ENCODE peak calls at places on chromosomes 16 and 17, in nine cellular contexts. F is HepG2, K is ovary, D is A549, Z is H1, A is SK-N-SH, S is sigmoid colon, R is upper lobe of left lung, Q is tibial nerve. H is an unnamed sample.

GRCh38 chr17:10127819-10128375 is 70.5 kb downstream of the GAS7 start:
- DNase-seq in F (no peak), K (peak), D (no peak), Z (no peak), A (no peak), S (peak), R (peak), Q (peak), H (peak)

GRCh38 chr17:28743243-28744103 is at the start of gene TRAF4:
- DNase-seq in F (peak), K (peak), D (peak), Z (peak), A (peak), S (peak), R (peak), Q (peak), H (peak)

GRCh38 chr16:86231321-86231995 is 278.9 kb upstream of the FOXF1 start:
- DNase-seq in F (no peak), K (no peak), D (no peak), Z (peak), A (no peak), S (peak), R (no peak), Q (no peak), H (no peak)

GRCh38 chr17:79349506-79350400 is 261.1 kb downstream of the RBFOX3 start:
- DNase-seq in F (no peak), K (no peak), D (no peak), Z (no peak), A (no peak), S (no peak), R (no peak), Q (no peak), H (no peak)

GRCh38 chr16:87762071-87762571 is 3.7 kb downstream of the KLHDC4 start:
- DNase-seq in F (no peak), K (no peak), D (no peak), Z (no peak), A (no peak), S (no peak), R (no peak), Q (no peak), H (no peak)

GRCh38 chr17:73552300-73553088 is 91.8 kb downstream of the SDK2 start:
- DNase-seq in F (no peak), K (no peak), D (no peak), Z (no peak), A (no peak), S (no peak), R (no peak), Q (no peak), H (no peak)

GRCh38 chr17:7437369-7437863 is 1.9 kb upstream of the FGF11 start:
- DNase-seq in F (no peak), K (peak), D (no peak), Z (no peak), A (no peak), S (no peak), R (no peak), Q (no peak), H (no peak)

GRCh38 chr16:86519649-86520316 is 9.5 kb downstream of the FOXF1 start:
- DNase-seq in F (peak), K (peak), D (peak), Z (peak), A (peak), S (peak), R (peak), Q (no peak), H (peak)

GRCh38 chr16:12271006-12271405 is 294.5 kb downstream of the SNX29 start:
- DNase-seq in F (peak), K (no peak), D (no peak), Z (peak), A (no peak), S (no peak), R (no peak), Q (no peak), H (no peak)

GRCh38 chr17:28385037-28385797 is 13.7 kb downstream of the SARM1 start:
- DNase-seq in F (no peak), K (no peak), D (no peak), Z (no peak), A (no peak), S (no peak), R (peak), Q (no peak), H (peak)

GRCh38 chr17:30379303-30380105 is 777 bp downstream of the CPD start:
- DNase-seq in F (no peak), K (peak), D (peak), Z (peak), A (peak), S (peak), R (peak), Q (no peak), H (peak)

GRCh38 chr16:8634991-8635736 is 13.7 kb downstream of the METTL22 start:
- DNase-seq in F (peak), K (no peak), D (peak), Z (peak), A (peak), S (peak), R (peak), Q (no peak), H (no peak)

GRCh38 chr16:31093132-31093703 is 1.4 kb downstream of the VKORC1 start:
- DNase-seq in F (peak), K (no peak), D (no peak), Z (peak), A (peak), S (no peak), R (no peak), Q (no peak), H (no peak)

GRCh38 chr16:68072038-68072695 is 13.0 kb upstream of the NFATC3 start:
- DNase-seq in F (no peak), K (peak), D (no peak), Z (peak), A (no peak), S (peak), R (peak), Q (peak), H (no peak)

GRCh38 chr17:18194804-18195203 is 11.2 kb downstream of the ALKBH5 start:
- DNase-seq in F (no peak), K (no peak), D (no peak), Z (no peak), A (no peak), S (no peak), R (no peak), Q (no peak), H (no peak)

GRCh38 chr17:39852239-39852638 is 11.9 kb downstream of the IKZF3 start:
- DNase-seq in F (no peak), K (no peak), D (no peak), Z (no peak), A (no peak), S (no peak), R (no peak), Q (no peak), H (no peak)

GRCh38 chr16:62967606-62968005 is 931.4 kb upstream of the CDH8 start:
- DNase-seq in F (no peak), K (no peak), D (no peak), Z (no peak), A (no peak), S (no peak), R (no peak), Q (no peak), H (no peak)

GRCh38 chr17:17527534-17527933 is 31.3 kb upstream of the RASD1 start:
- DNase-seq in F (no peak), K (no peak), D (no peak), Z (no peak), A (no peak), S (no peak), R (peak), Q (no peak), H (no peak)

GRCh38 chr16:82769845-82770244 is 143.1 kb downstream of the CDH13 start:
- DNase-seq in F (no peak), K (no peak), D (no peak), Z (no peak), A (no peak), S (no peak), R (no peak), Q (no peak), H (no peak)

GRCh38 chr17:43341705-43342600 is 56.8 kb upstream of the ARL4D start:
- DNase-seq in F (no peak), K (no peak), D (no peak), Z (no peak), A (no peak), S (no peak), R (no peak), Q (no peak), H (no peak)

GRCh38 chr17:21166599-21167265 is 40.0 kb downstream of the DHRS7B start:
- DNase-seq in F (no peak), K (no peak), D (no peak), Z (no peak), A (no peak), S (no peak), R (no peak), Q (no peak), H (no peak)

GRCh38 chr17:82388223-82388921 is 16.8 kb downstream of the UTS2R start:
- DNase-seq in F (peak), K (peak), D (no peak), Z (no peak), A (peak), S (no peak), R (peak), Q (no peak), H (peak)

GRCh38 chr17:60401819-60402218 is 9.9 kb upstream of the USP32 start:
- DNase-seq in F (no peak), K (no peak), D (no peak), Z (no peak), A (no peak), S (no peak), R (no peak), Q (no peak), H (no peak)

GRCh38 chr17:45977506-45977824 is 21.6 kb upstream of the STH start:
- DNase-seq in F (no peak), K (no peak), D (no peak), Z (no peak), A (no peak), S (no peak), R (no peak), Q (no peak), H (no peak)

GRCh38 chr17:48294989-48295892 is 134.8 kb downstream of the SKAP1 start:
- DNase-seq in F (no peak), K (no peak), D (no peak), Z (no peak), A (no peak), S (no peak), R (no peak), Q (no peak), H (no peak)

GRCh38 chr16:50762241-50762640 is 20.4 kb downstream of the CYLD start:
- DNase-seq in F (no peak), K (no peak), D (no peak), Z (no peak), A (no peak), S (no peak), R (no peak), Q (no peak), H (no peak)

GRCh38 chr17:36641877-36642845 is 40.8 kb downstream of the MRM1 start:
- DNase-seq in F (no peak), K (no peak), D (peak), Z (no peak), A (peak), S (no peak), R (peak), Q (no peak), H (no peak)

GRCh38 chr17:27559506-27559931 is 71.5 kb upstream of the LGALS9 start:
- DNase-seq in F (peak), K (peak), D (no peak), Z (no peak), A (peak), S (no peak), R (no peak), Q (no peak), H (no peak)

GRCh38 chr16:77692612-77693011 is 29.7 kb upstream of the NUDT7 start:
- DNase-seq in F (no peak), K (no peak), D (no peak), Z (no peak), A (no peak), S (no peak), R (no peak), Q (no peak), H (no peak)

GRCh38 chr16:49556252-49557069 is 182.9 kb downstream of the C16orf78 start:
- DNase-seq in F (peak), K (no peak), D (peak), Z (no peak), A (no peak), S (no peak), R (no peak), Q (no peak), H (no peak)
- H3K27ac ChIP-seq in F (no peak), K (no peak), D (no peak), Z (peak), A (peak), S (no peak), R (no peak), Q (no peak), H (no peak)

DNA sequence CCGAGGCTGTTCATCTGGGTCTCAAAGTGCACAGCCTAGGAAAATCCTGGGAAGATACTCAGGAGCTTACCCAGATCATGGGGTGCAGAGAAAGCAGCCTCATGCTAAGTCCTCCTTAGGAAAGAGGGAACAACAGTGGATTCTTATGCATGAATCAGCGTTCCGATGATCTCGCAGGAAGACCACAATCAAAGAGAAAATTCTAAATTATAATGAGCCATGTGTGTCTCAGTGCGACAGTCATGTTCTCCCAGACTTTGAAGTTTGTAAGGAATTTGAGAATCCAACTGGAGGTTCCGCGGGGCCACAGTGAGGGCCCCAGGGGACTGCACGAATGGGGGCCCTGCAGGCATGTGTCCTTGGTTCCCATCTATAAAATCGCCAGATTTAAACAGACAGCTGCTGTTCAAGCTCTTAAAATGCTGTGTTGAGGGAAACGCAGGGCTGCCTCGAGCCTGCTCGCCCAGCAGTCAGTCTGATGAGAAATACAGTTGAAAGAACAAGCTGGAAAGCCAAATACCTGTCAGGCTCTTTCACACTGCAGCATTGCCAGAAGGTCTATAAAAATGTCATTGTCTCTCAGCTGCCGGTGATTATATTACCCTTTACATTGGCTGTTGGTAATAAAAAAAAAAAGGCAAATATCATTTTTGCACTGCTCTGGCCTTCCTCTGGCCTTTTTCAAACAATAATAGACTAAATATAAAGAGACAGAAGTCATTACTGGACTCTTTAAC is 152.1 kb downstream of the PMP22 start:
- DNase-seq in F (no peak), K (no peak), D (no peak), Z (no peak), A (no peak), S (no peak), R (peak), Q (no peak), H (no peak)
- TF ChIP-seq EP300 in F (no peak), K (no peak), D (no peak), Z (no peak), A (no peak), S (no peak), R (no peak), Q (no peak), H (no peak)

GRCh38 chr16:56938664-56939513 is 6.9 kb downstream of the HERPUD1 start:
- DNase-seq in F (no peak), K (no peak), D (no peak), Z (no peak), A (no peak), S (peak), R (no peak), Q (no peak), H (no peak)

GRCh38 chr16:56935201-56935600 is 3.3 kb downstream of the HERPUD1 start:
- DNase-seq in F (no peak), K (no peak), D (no peak), Z (no peak), A (no peak), S (no peak), R (no peak), Q (no peak), H (no peak)

GRCh38 chr16:56936491-56936890 is 4.5 kb downstream of the HERPUD1 start:
- DNase-seq in F (no peak), K (no peak), D (no peak), Z (no peak), A (no peak), S (no peak), R (no peak), Q (no peak), H (no peak)

GRCh38 chr16:56939801-56940200 is 7.9 kb downstream of the HERPUD1 start:
- DNase-seq in F (no peak), K (no peak), D (no peak), Z (no peak), A (no peak), S (peak), R (no peak), Q (no peak), H (no peak)

GRCh38 chr16:56936950-56937349 is 5.0 kb downstream of the HERPUD1 start:
- DNase-seq in F (no peak), K (no peak), D (no peak), Z (no peak), A (no peak), S (no peak), R (no peak), Q (no peak), H (no peak)
- H3K27ac ChIP-seq in F (no peak), K (no peak), D (peak), Z (no peak), A (no peak), S (no peak), R (no peak), Q (no peak), H (no peak)

GRCh38 chr16:47285001-47285400 is 141.3 kb upstream of the NETO2 start:
- DNase-seq in F (no peak), K (no peak), D (no peak), Z (no peak), A (no peak), S (no peak), R (no peak), Q (no peak), H (no peak)
- TF ChIP-seq EP300 in F (no peak), K (no peak), D (no peak), Z (no peak), A (no peak), S (no peak), R (no peak), Q (no peak), H (no peak)

DNA sequence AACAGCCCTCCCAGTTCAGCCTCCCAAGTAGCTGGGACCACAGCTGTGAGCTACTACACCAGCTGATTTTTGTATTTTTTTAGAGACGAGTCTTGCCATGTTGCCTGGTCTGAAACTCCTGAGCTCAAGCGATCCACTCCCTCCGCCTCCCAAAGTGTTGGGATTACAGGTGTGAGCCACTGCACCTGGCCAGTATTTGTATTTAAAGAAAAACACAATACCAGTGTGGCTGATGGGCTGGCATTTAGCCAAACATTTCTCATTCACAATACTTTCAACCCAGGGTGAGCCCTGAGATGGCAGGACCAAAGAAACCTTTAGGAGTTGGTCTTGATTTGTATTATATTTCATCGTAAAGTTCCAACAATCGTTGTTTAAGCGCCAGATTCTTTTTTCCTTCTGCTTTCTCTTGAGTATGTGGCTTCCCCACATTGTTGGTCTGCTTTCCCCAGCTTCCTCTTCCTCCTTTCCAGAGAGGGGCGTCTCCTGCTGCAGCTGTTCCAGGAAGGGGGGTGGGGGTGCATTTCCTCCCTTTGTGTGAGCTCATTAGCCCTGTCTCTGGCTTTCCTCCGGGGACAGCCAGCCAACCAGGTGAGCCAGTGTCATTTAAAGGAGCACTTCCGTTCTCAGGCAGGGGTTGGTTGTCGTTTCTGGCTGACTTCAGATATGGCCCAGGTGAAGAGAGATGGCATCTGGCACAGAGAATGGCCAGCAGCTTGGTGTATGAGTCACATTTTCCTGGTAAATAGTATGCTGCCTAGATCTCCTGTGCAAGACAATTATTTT is 79.9 kb downstream of the GPRC5B start:
- DNase-seq in F (no peak), K (no peak), D (no peak), Z (peak), A (no peak), S (peak), R (no peak), Q (no peak), H (peak)
- H3K27ac ChIP-seq in F (no peak), K (no peak), D (no peak), Z (peak), A (no peak), S (peak), R (peak), Q (no peak), H (peak)

DNA sequence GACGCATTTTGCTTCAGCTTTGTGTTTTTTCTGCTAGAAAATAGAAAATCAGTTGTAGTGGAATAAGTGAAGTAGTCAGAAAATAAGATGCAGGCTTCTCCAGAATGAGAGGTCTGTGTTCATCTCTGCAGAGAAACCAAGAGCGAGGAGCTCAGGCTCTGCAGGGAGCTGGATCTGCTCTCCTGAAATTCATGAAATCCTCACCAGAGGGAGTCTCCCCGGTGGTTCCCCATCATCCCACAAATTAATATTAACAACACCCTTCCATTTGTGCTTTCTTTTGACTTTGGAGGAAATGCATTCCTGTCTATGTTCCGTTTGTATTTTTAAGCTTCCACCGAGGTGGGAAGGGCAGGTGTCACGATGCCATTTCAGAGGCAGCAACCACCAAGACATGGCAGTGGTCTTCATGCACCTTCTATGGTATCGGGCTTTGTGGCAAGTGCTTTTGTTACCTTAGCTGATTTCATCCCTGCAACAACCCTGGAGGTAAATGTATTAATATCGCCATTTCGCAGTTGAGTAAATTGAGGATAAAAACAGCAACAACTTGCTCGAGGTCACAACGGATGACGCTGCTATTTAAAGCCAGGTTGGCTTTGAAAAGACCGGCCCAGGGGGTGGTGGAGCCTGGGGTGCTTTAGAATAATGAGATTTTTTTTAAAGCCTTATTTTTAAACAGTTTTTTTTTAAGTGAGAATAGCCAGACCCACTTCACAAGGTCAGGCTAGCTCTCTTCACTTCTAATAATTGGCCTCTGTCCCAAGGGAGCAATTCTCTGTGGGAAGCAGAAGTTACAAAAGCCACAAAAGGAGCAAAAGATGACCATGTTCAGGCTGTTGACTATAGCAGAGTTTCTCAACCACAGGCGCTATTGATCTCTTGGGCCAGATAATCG is 367.6 kb upstream of the ERCC4 start:
- DNase-seq in F (no peak), K (no peak), D (no peak), Z (no peak), A (no peak), S (no peak), R (no peak), Q (no peak), H (no peak)
- TF ChIP-seq EP300 in F (no peak), K (no peak), D (no peak), Z (no peak), A (no peak), S (no peak), R (no peak), Q (no peak), H (no peak)

GRCh38 chr17:50263293-50264262 is 10.7 kb upstream of the TMEM92 start:
- DNase-seq in F (no peak), K (peak), D (no peak), Z (no peak), A (peak), S (no peak), R (no peak), Q (no peak), H (no peak)
- H3K27ac ChIP-seq in F (no peak), K (peak), D (no peak), Z (no peak), A (no peak), S (no peak), R (no peak), Q (no peak), H (no peak)

DNA sequence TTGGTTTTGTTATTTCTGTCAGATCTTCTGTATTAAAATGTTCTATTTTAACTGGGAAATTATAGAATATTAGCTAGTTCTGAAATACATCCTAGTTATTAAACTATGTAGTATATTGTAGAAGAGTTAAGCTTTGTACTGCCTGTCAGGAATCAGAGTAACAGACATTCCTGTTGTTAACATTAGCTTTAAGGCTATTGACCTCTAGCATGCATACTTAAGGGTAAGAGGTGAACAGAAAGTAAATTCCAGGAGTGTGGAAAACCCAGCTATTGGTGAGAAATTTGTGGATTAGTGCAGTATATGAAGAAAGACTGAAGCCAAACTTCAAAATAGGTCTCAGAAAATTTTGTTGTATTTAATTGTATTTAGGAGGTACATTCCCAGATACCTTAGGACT is 111.3 kb downstream of the CHD9 start:
- DNase-seq in F (no peak), K (no peak), D (no peak), Z (no peak), A (no peak), S (no peak), R (no peak), Q (no peak), H (no peak)
- TF ChIP-seq EP300 in F (no peak), K (no peak), D (no peak), Z (no peak), A (no peak), S (no peak), R (no peak), Q (no peak), H (no peak)